ENCODE peak calls at places on chromosomes 16 and 17, in ten cellular contexts. W, Y, Q, K, M, B, R, A, G and J are unnamed samples.

GRCh38 chr16:3434373-3434772 is 8.9 kb downstream of the ZNF597 start:
- DNase-seq in W (no peak), Y (no peak), Q (no peak), K (no peak), M (no peak), B (no peak), R (no peak), A (no peak), G (no peak), J (no peak)

GRCh38 chr17:5714993-5715392 is 130.7 kb upstream of the NLRP1 start:
- DNase-seq in W (no peak), Y (no peak), Q (no peak), K (no peak), M (no peak), B (no peak), R (no peak), A (no peak), G (no peak), J (no peak)

GRCh38 chr16:31528726-31529397 is 1.2 kb downstream of the AHSP start:
- DNase-seq in W (peak), Y (peak), Q (peak), K (no peak), M (no peak), B (no peak), R (no peak), A (no peak), G (no peak), J (no peak)

GRCh38 chr16:11089504-11090124 is 145.2 kb downstream of the CLEC16A start:
- DNase-seq in W (peak), Y (no peak), Q (no peak), K (no peak), M (no peak), B (no peak), R (no peak), A (no peak), G (no peak), J (no peak)

GRCh38 chr17:36949461-36949927 is 740 bp downstream of the AATF start:
- DNase-seq in W (no peak), Y (no peak), Q (no peak), K (no peak), M (no peak), B (no peak), R (no peak), A (no peak), G (no peak), J (no peak)

GRCh38 chr16:29834079-29834478 is 13.8 kb downstream of the MVP start:
- DNase-seq in W (no peak), Y (no peak), Q (no peak), K (no peak), M (no peak), B (no peak), R (no peak), A (no peak), G (no peak), J (no peak)

GRCh38 chr17:42563543-42563942 is 1.6 kb downstream of the COASY start:
- DNase-seq in W (no peak), Y (no peak), Q (no peak), K (no peak), M (no peak), B (no peak), R (no peak), A (no peak), G (no peak), J (no peak)

GRCh38 chr17:17724991-17725852 is 44.0 kb downstream of the RAI1 start:
- DNase-seq in W (no peak), Y (peak), Q (peak), K (no peak), M (no peak), B (no peak), R (no peak), A (no peak), G (no peak), J (no peak)